ENCODE peak calls at places on chromosomes 11 and 22, in six cellular contexts. One of them, this sample, is unnamed.

GRCh38 chr11:125626381-125626950 is 1.5 kb downstream of the CHEK1 start:
- DNase-seq in GM12865: peak
- DNase-seq in H9: no peak
- DNase-seq in tibial artery: no peak
- DNase-seq in fibroblast of mammary gland: no peak
- DNase-seq in tibial nerve: no peak
- DNase-seq in this sample: no peak

GRCh38 chr22:36286096-36286957 is 33.4 kb downstream of the APOL1 start:
- DNase-seq in GM12865: peak
- DNase-seq in H9: peak
- DNase-seq in tibial artery: peak
- DNase-seq in fibroblast of mammary gland: peak
- DNase-seq in tibial nerve: peak
- DNase-seq in this sample: peak

GRCh38 chr11:39174228-39174627 is 2285.2 kb downstream of the LRRC4C start:
- DNase-seq in GM12865: no peak
- DNase-seq in H9: no peak
- DNase-seq in tibial artery: no peak
- DNase-seq in fibroblast of mammary gland: no peak
- DNase-seq in tibial nerve: no peak
- DNase-seq in this sample: no peak

GRCh38 chr22:31086703-31087330 is 5.7 kb downstream of the SMTN start:
- DNase-seq in GM12865: no peak
- DNase-seq in H9: no peak
- DNase-seq in tibial artery: no peak
- DNase-seq in fibroblast of mammary gland: no peak
- DNase-seq in tibial nerve: no peak
- DNase-seq in this sample: no peak

GRCh38 chr11:14119357-14119756 is 156.8 kb downstream of the SPON1 start:
- DNase-seq in GM12865: no peak
- DNase-seq in H9: no peak
- DNase-seq in tibial artery: no peak
- DNase-seq in fibroblast of mammary gland: no peak
- DNase-seq in tibial nerve: no peak
- DNase-seq in this sample: no peak

GRCh38 chr22:29055192-29055830 is 6.3 kb downstream of the C22orf31 start:
- DNase-seq in GM12865: no peak
- DNase-seq in H9: no peak
- DNase-seq in tibial artery: no peak
- DNase-seq in fibroblast of mammary gland: no peak
- DNase-seq in tibial nerve: no peak
- DNase-seq in this sample: no peak

GRCh38 chr11:68584097-68584496 is 100.2 kb upstream of the GAL start:
- DNase-seq in GM12865: peak
- DNase-seq in H9: peak
- DNase-seq in tibial artery: peak
- DNase-seq in fibroblast of mammary gland: peak
- DNase-seq in tibial nerve: no peak
- DNase-seq in this sample: no peak

GRCh38 chr11:124934862-124935547 is 842 bp downstream of the HEPACAM start:
- DNase-seq in GM12865: no peak
- DNase-seq in H9: no peak
- DNase-seq in tibial artery: no peak
- DNase-seq in fibroblast of mammary gland: peak
- DNase-seq in tibial nerve: no peak
- DNase-seq in this sample: peak

GRCh38 chr11:2194877-2195755 is 23.5 kb upstream of the TH start:
- DNase-seq in GM12865: peak
- DNase-seq in H9: peak
- DNase-seq in tibial artery: no peak
- DNase-seq in fibroblast of mammary gland: peak
- DNase-seq in tibial nerve: no peak
- DNase-seq in this sample: no peak

GRCh38 chr11:28834877-28835276 is 726.7 kb downstream of the METTL15 start:
- DNase-seq in GM12865: no peak
- DNase-seq in H9: no peak
- DNase-seq in tibial artery: no peak
- DNase-seq in fibroblast of mammary gland: peak
- DNase-seq in tibial nerve: no peak
- DNase-seq in this sample: peak

GRCh38 chr22:17501679-17502285 is 61.5 kb upstream of the SLC25A18 start:
- DNase-seq in GM12865: peak
- DNase-seq in H9: no peak
- DNase-seq in tibial artery: no peak
- DNase-seq in fibroblast of mammary gland: peak
- DNase-seq in tibial nerve: no peak
- DNase-seq in this sample: peak

GRCh38 chr11:134584706-134585445 is 172.8 kb upstream of the B3GAT1 start:
- DNase-seq in GM12865: no peak
- DNase-seq in H9: peak
- DNase-seq in tibial artery: no peak
- DNase-seq in fibroblast of mammary gland: no peak
- DNase-seq in tibial nerve: no peak
- DNase-seq in this sample: no peak

GRCh38 chr11:66559141-66559861 is 9.1 kb downstream of the CTSF start:
- DNase-seq in GM12865: no peak
- DNase-seq in H9: peak
- DNase-seq in tibial artery: no peak
- DNase-seq in fibroblast of mammary gland: peak
- DNase-seq in tibial nerve: no peak
- DNase-seq in this sample: no peak

GRCh38 chr11:14424096-14424495 is 65.1 kb upstream of the RRAS2 start:
- DNase-seq in GM12865: no peak
- DNase-seq in H9: no peak
- DNase-seq in tibial artery: no peak
- DNase-seq in fibroblast of mammary gland: peak
- DNase-seq in tibial nerve: no peak
- DNase-seq in this sample: peak

GRCh38 chr22:25404556-25404922 is 159.9 kb upstream of the GRK3 start:
- DNase-seq in GM12865: no peak
- DNase-seq in H9: no peak
- DNase-seq in tibial artery: no peak
- DNase-seq in fibroblast of mammary gland: no peak
- DNase-seq in tibial nerve: no peak
- DNase-seq in this sample: no peak

GRCh38 chr11:46663277-46663940 is 37.0 kb downstream of the ARHGAP1 start:
- DNase-seq in GM12865: no peak
- DNase-seq in H9: no peak
- DNase-seq in tibial artery: peak
- DNase-seq in fibroblast of mammary gland: no peak
- DNase-seq in tibial nerve: no peak
- DNase-seq in this sample: no peak

GRCh38 chr22:21683401-21683811 is 17.6 kb downstream of the PPIL2 start:
- DNase-seq in GM12865: no peak
- DNase-seq in H9: no peak
- DNase-seq in tibial artery: no peak
- DNase-seq in fibroblast of mammary gland: no peak
- DNase-seq in tibial nerve: no peak
- DNase-seq in this sample: no peak

GRCh38 chr11:130216591-130217132 is 57.1 kb downstream of the ST14 start:
- DNase-seq in GM12865: no peak
- DNase-seq in H9: no peak
- DNase-seq in tibial artery: no peak
- DNase-seq in fibroblast of mammary gland: no peak
- DNase-seq in tibial nerve: no peak
- DNase-seq in this sample: no peak

GRCh38 chr22:47130883-47131610 is 368.6 kb downstream of the TBC1D22A start:
- DNase-seq in GM12865: no peak
- DNase-seq in H9: no peak
- DNase-seq in tibial artery: no peak
- DNase-seq in fibroblast of mammary gland: no peak
- DNase-seq in tibial nerve: no peak
- DNase-seq in this sample: no peak

GRCh38 chr11:1565904-1566247 is 6.2 kb downstream of the DUSP8 start:
- DNase-seq in GM12865: no peak
- DNase-seq in H9: no peak
- DNase-seq in tibial artery: no peak
- DNase-seq in fibroblast of mammary gland: no peak
- DNase-seq in tibial nerve: no peak
- DNase-seq in this sample: no peak

GRCh38 chr11:70942593-70942992 is 309.8 kb downstream of the SHANK2 start:
- DNase-seq in GM12865: peak
- DNase-seq in H9: no peak
- DNase-seq in tibial artery: no peak
- DNase-seq in fibroblast of mammary gland: peak
- DNase-seq in tibial nerve: no peak
- DNase-seq in this sample: no peak

GRCh38 chr22:36068776-36069344 is 40.2 kb upstream of the RBFOX2 start:
- DNase-seq in GM12865: no peak
- DNase-seq in H9: no peak
- DNase-seq in tibial artery: no peak
- DNase-seq in fibroblast of mammary gland: peak
- DNase-seq in tibial nerve: no peak
- DNase-seq in this sample: no peak

GRCh38 chr11:120326228-120326627 is 1.1 kb downstream of the TLCD5 start:
- DNase-seq in GM12865: no peak
- DNase-seq in H9: no peak
- DNase-seq in tibial artery: no peak
- DNase-seq in fibroblast of mammary gland: peak
- DNase-seq in tibial nerve: no peak
- DNase-seq in this sample: peak

GRCh38 chr22:37183432-37184379 is 4.3 kb downstream of the C1QTNF6 start:
- DNase-seq in GM12865: no peak
- DNase-seq in H9: no peak
- DNase-seq in tibial artery: no peak
- DNase-seq in fibroblast of mammary gland: no peak
- DNase-seq in tibial nerve: no peak
- DNase-seq in this sample: no peak

GRCh38 chr11:83241291-83241946 is 44.7 kb downstream of the CCDC90B start:
- DNase-seq in GM12865: peak
- DNase-seq in H9: peak
- DNase-seq in tibial artery: no peak
- DNase-seq in fibroblast of mammary gland: peak
- DNase-seq in tibial nerve: no peak
- DNase-seq in this sample: peak

GRCh38 chr11:45803981-45804805 is 756 bp upstream of the SLC35C1 start:
- DNase-seq in GM12865: peak
- DNase-seq in H9: peak
- DNase-seq in tibial artery: peak
- DNase-seq in fibroblast of mammary gland: peak
- DNase-seq in tibial nerve: peak
- DNase-seq in this sample: peak

GRCh38 chr11:112115389-112115788 is 28.7 kb downstream of the SDHD start:
- DNase-seq in GM12865: no peak
- DNase-seq in H9: no peak
- DNase-seq in tibial artery: no peak
- DNase-seq in fibroblast of mammary gland: no peak
- DNase-seq in tibial nerve: no peak
- DNase-seq in this sample: no peak

GRCh38 chr11:46489668-46490560 is 98.3 kb upstream of the CHRM4 start:
- DNase-seq in GM12865: peak
- DNase-seq in H9: peak
- DNase-seq in tibial artery: no peak
- DNase-seq in fibroblast of mammary gland: peak
- DNase-seq in tibial nerve: no peak
- DNase-seq in this sample: peak

GRCh38 chr22:23282089-23282501 is 101.8 kb downstream of the BCR start:
- DNase-seq in GM12865: no peak
- DNase-seq in H9: no peak
- DNase-seq in tibial artery: peak
- DNase-seq in fibroblast of mammary gland: peak
- DNase-seq in tibial nerve: peak
- DNase-seq in this sample: peak

GRCh38 chr11:119056397-119056999 is 507 bp downstream of the HYOU1 start:
- DNase-seq in GM12865: peak
- DNase-seq in H9: peak
- DNase-seq in tibial artery: no peak
- DNase-seq in fibroblast of mammary gland: no peak
- DNase-seq in tibial nerve: no peak
- DNase-seq in this sample: no peak

GRCh38 chr11:7490054-7490453 is 4.7 kb downstream of the OLFML1 start:
- DNase-seq in GM12865: no peak
- DNase-seq in H9: no peak
- DNase-seq in tibial artery: no peak
- DNase-seq in fibroblast of mammary gland: peak
- DNase-seq in tibial nerve: no peak
- DNase-seq in this sample: peak

GRCh38 chr11:60777572-60777971 is 7.6 kb upstream of the MS4A10 start:
- DNase-seq in GM12865: no peak
- DNase-seq in H9: no peak
- DNase-seq in tibial artery: no peak
- DNase-seq in fibroblast of mammary gland: peak
- DNase-seq in tibial nerve: no peak
- DNase-seq in this sample: peak

GRCh38 chr11:94786264-94787126 is 18.3 kb downstream of the AMOTL1 start:
- DNase-seq in GM12865: peak
- DNase-seq in H9: peak
- DNase-seq in tibial artery: no peak
- DNase-seq in fibroblast of mammary gland: peak
- DNase-seq in tibial nerve: no peak
- DNase-seq in this sample: no peak

GRCh38 chr11:64865286-64866172 is 12.9 kb downstream of the EHD1 start:
- DNase-seq in GM12865: peak
- DNase-seq in H9: no peak
- DNase-seq in tibial artery: peak
- DNase-seq in fibroblast of mammary gland: peak
- DNase-seq in tibial nerve: no peak
- DNase-seq in this sample: peak
- TF ChIP-seq CTCF in GM12865: no peak
- TF ChIP-seq CTCF in H9: no peak
- TF ChIP-seq CTCF in tibial artery: peak
- TF ChIP-seq CTCF in fibroblast of mammary gland: peak
- TF ChIP-seq CTCF in tibial nerve: no peak
- TF ChIP-seq CTCF in this sample: no peak

DNA sequence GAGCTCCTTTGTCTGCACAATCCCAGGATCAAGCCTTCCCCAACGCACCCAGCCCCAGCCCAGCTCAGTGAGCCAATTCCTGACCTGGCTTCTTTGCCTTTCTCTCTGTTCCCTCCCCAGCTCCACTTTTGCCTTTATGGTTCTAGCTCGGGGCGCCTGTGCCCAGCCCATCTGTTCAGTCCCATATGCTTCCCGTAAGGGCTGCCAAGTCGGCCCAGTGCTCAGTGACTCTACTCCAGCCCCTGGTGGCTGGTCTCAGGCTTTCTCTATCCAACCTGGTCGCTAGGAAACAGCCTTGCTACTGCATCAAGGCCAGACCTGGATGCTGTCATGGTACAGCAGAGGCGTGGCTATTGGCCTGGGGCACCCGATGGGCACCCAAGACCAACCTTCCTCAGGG is 178.1 kb downstream of the DSCAML1 start:
- DNase-seq in GM12865: peak
- DNase-seq in H9: peak
- DNase-seq in tibial artery: peak
- DNase-seq in fibroblast of mammary gland: no peak
- DNase-seq in tibial nerve: no peak
- DNase-seq in this sample: no peak
- TF ChIP-seq CTCF in GM12865: no peak
- TF ChIP-seq CTCF in H9: peak
- TF ChIP-seq CTCF in tibial artery: no peak
- TF ChIP-seq CTCF in fibroblast of mammary gland: no peak
- TF ChIP-seq CTCF in tibial nerve: no peak
- TF ChIP-seq CTCF in this sample: no peak

GRCh38 chr11:85627332-85627997 is at the start of gene DLG2:
- DNase-seq in GM12865: peak
- DNase-seq in H9: no peak
- DNase-seq in tibial artery: no peak
- DNase-seq in fibroblast of mammary gland: peak
- DNase-seq in tibial nerve: no peak
- DNase-seq in this sample: peak
- TF ChIP-seq CTCF in GM12865: no peak
- TF ChIP-seq CTCF in H9: no peak
- TF ChIP-seq CTCF in tibial artery: no peak
- TF ChIP-seq CTCF in fibroblast of mammary gland: no peak
- TF ChIP-seq CTCF in tibial nerve: no peak
- TF ChIP-seq CTCF in this sample: no peak

GRCh38 chr11:11667056-11667455 is 45.3 kb upstream of the GALNT18 start:
- DNase-seq in GM12865: no peak
- DNase-seq in H9: no peak
- DNase-seq in tibial artery: no peak
- DNase-seq in fibroblast of mammary gland: peak
- DNase-seq in tibial nerve: no peak
- DNase-seq in this sample: no peak
- TF ChIP-seq CTCF in GM12865: no peak
- TF ChIP-seq CTCF in H9: peak
- TF ChIP-seq CTCF in tibial artery: no peak
- TF ChIP-seq CTCF in fibroblast of mammary gland: peak
- TF ChIP-seq CTCF in tibial nerve: no peak
- TF ChIP-seq CTCF in this sample: no peak